ENCODE peak calls at places on chromosomes 5 and 9, in eight cellular contexts. Q is neural progenitor cell, B is fibroblast of the aortic adventitia, M is fibroblast of lung, S is AG04450, I is IMR-90, W is body of pancreas, D is Caco-2. G is an unnamed sample.

GRCh38 chr5:1512541-1513291 is 11.0 kb downstream of the LPCAT1 start:
- DNase-seq in Q (peak; percentile 6), B (no peak), M (no peak), S (no peak), I (no peak), W (peak; percentile 6), D (no peak), G (no peak)

GRCh38 chr9:102867488-102867887 is 127.6 kb upstream of the CYLC2 start:
- DNase-seq in Q (no peak), B (no peak), M (peak; percentile 89), S (no peak), I (no peak), W (no peak), D (peak; percentile 10), G (no peak)

GRCh38 chr5:33494476-33494875 is 53.7 kb downstream of the TARS1 start:
- DNase-seq in Q (no peak), B (no peak), M (no peak), S (no peak), I (no peak), W (no peak), D (no peak), G (no peak)

GRCh38 chr9:32644698-32645097 is 9.2 kb upstream of the TAF1L start:
- DNase-seq in Q (no peak), B (peak; percentile 97), M (peak; percentile 100), S (peak; percentile 23), I (peak; percentile 78), W (no peak), D (no peak), G (peak; percentile 6)

GRCh38 chr9:38374847-38375571 is 17.5 kb upstream of the ALDH1B1 start:
- DNase-seq in Q (no peak), B (no peak), M (no peak), S (no peak), I (no peak), W (no peak), D (no peak), G (no peak)

GRCh38 chr5:62093981-62094380 is 212.0 kb upstream of the KIF2A start:
- DNase-seq in Q (peak; percentile 15), B (peak; percentile 49), M (peak; percentile 67), S (no peak), I (peak; percentile 7), W (peak; percentile 56), D (peak; percentile 12), G (no peak)

GRCh38 chr5:111950660-111951059 is 193.7 kb upstream of the NREP start:
- DNase-seq in Q (no peak), B (peak; percentile 54), M (peak; percentile 53), S (no peak), I (peak; percentile 80), W (no peak), D (no peak), G (no peak)

GRCh38 chr5:171607863-171608262 is 177.8 kb upstream of the SMIM23 start:
- DNase-seq in Q (no peak), B (no peak), M (no peak), S (no peak), I (no peak), W (no peak), D (no peak), G (no peak)

GRCh38 chr5:134029156-134029555 is 24.4 kb upstream of the VDAC1 start:
- DNase-seq in Q (no peak), B (peak; percentile 93), M (peak; percentile 96), S (peak; percentile 81), I (peak; percentile 94), W (no peak), D (no peak), G (no peak)

GRCh38 chr5:56350595-56351170 is 117.6 kb upstream of the ANKRD55 start:
- DNase-seq in Q (no peak), B (peak; percentile 71), M (peak; percentile 90), S (peak; percentile 58), I (peak; percentile 96), W (peak; percentile 35), D (peak; percentile 87), G (peak; percentile 81)

GRCh38 chr9:93814561-93814960 is 140.6 kb downstream of the BARX1 start:
- DNase-seq in Q (peak; percentile 49), B (no peak), M (no peak), S (no peak), I (no peak), W (peak; percentile 7), D (no peak), G (no peak)

DNA sequence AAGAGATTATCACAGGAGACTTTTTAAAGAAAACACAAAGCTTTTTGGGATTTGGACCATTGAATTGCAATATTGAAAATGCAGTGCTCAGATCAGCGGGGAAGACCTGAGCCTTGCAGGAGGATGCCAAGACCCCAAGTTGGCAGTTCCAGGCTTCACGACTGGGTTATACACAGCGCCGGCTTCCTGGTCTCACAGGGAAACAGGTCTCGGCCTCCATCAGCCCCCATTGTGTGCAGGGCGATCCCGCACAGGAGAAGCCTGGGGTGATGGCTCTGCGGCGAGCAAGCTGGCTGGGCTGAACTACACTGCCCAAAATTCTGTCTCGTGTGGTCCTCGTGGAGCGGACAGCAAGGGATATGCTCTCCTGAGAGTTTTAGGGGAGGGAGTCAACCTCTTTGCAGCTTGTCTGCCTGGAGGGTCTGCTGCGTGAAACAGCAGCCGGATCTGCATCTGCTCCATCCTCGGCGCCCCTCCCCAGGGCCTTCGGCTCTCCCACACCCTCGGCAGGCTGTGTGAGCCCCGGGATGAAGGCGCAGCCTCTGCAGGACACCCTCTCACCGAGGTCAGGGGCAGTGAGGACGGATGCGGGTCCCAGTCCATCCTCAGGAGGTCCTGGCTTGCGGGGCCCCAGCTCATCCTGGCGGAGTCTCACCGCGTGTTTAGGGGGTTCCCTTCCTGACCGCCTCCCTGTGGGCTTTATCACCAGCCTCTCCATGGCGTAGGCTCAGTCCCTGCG is 60.6 kb downstream of the NSUN2 start:
- DNase-seq in Q (no peak), B (no peak), M (no peak), S (no peak), I (no peak), W (no peak), D (no peak), G (no peak)
- H3K4me3 ChIP-seq in Q (no peak overlapping the region), B (no peak overlapping the region), M (no peak overlapping the region), S (no peak overlapping the region), I (no peak overlapping the region), W (no peak overlapping the region), D (no peak overlapping the region), G (no peak overlapping the region)

GRCh38 chr5:159774476-159775031 is 141.7 kb upstream of the ADRA1B start:
- DNase-seq in Q (peak; percentile 59), B (no peak), M (no peak), S (no peak), I (no peak), W (no peak), D (no peak), G (no peak)

GRCh38 chr5:159772698-159773061 is 143.6 kb upstream of the ADRA1B start:
- DNase-seq in Q (no peak), B (no peak), M (no peak), S (no peak), I (no peak), W (no peak), D (no peak), G (no peak)

GRCh38 chr5:159777049-159777448 is 139.2 kb upstream of the ADRA1B start:
- DNase-seq in Q (no peak), B (peak; percentile 16), M (no peak), S (no peak), I (peak; percentile 12), W (no peak), D (no peak), G (no peak)

GRCh38 chr5:159775890-159776289 is 140.4 kb upstream of the ADRA1B start:
- DNase-seq in Q (no peak), B (no peak), M (peak; percentile 48), S (no peak), I (peak; percentile 10), W (no peak), D (no peak), G (no peak)

DNA sequence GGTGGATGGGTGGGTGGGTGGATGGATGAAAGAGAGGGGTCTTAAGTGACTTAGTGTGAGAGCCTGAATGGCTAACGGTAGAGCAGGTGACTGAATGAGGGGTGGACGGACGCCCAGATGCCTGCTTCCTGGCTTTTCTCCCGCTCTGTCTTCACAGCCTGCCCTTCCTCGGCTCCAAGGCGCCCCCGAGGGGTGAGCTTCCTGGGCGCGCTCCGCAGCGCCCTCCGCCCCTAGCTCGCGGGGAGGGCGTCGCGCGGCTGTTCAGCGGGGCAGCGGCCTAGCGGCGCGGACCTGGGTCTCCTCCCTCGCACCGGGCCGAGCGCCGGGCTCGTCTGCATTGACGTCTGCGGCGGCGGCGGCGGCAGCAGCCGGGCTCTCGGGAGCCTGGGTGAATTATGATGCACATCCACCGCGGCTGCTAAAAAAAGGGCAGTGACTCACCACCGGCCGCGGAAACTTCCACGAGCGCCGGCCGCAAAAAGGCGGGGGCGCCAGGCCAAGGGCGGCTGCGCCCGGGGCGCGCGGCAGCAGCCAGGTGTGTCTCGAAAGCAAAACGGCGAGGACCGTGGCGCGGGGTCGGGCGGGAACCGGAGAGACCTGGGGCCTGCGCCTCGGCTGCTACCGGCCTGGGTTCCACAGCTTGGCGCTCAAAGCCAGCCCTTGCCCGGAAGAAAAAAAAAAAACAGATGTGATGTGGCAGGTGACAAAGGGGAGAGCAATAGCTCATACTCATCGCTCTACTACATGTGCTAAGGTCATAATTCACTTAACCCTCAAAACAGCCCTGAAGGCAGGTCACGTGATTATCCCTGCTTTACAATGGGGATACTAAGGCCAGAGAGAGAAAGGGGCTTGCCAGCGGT is 143.0 kb upstream of the ADRA1B start:
- DNase-seq in Q (peak; percentile 83), B (peak; percentile 84), M (peak; percentile 93), S (peak; percentile 46), I (peak; percentile 90), W (peak; percentile 68), D (peak; percentile 48), G (no peak)
- TF ChIP-seq CTCF in Q (peak; percentile 50), B (no peak), M (no peak), S (no peak), I (peak; percentile 46), W (no peak), D (no peak), G (peak; percentile 19)

DNA sequence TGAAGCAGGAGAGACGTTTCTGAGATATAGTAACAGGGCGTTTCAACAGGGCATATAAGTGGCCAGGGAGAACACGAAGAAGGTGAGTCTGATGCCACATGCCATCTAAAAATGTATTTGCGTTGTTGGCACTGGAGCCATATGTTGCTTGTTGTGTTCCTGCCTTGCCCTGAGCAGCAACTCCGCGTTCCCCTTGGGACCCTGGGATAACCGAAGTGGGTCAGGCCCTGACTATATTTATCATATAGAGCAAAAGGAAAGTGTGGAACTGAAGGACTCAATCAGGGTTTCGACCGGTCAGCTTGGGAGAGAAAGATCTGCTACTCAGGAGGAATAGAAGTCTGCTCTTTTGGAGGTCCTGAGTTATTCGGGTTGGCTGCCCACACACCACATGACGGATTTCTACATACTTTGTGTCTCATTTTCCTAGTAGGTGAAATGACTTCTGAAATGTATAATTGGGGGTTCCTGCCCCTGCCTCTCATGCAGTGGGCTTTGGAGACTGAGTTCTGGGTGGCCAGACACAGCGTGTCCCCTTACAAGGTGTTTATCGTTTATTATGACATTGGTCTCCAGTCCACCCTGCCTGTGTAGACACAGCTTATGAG is 3.0 kb downstream of the STC2 start:
- DNase-seq in Q (no peak), B (no peak), M (no peak), S (no peak), I (no peak), W (no peak), D (no peak), G (no peak)
- H3K4me3 ChIP-seq in Q (no peak overlapping the region), B (peak overlapping the region; percentile 90), M (peak overlapping the region; percentile 73), S (peak overlapping the region; percentile 96), I (peak overlapping the region; percentile 89), W (no peak overlapping the region), D (no peak overlapping the region), G (peak overlapping the region; percentile 85)

DNA sequence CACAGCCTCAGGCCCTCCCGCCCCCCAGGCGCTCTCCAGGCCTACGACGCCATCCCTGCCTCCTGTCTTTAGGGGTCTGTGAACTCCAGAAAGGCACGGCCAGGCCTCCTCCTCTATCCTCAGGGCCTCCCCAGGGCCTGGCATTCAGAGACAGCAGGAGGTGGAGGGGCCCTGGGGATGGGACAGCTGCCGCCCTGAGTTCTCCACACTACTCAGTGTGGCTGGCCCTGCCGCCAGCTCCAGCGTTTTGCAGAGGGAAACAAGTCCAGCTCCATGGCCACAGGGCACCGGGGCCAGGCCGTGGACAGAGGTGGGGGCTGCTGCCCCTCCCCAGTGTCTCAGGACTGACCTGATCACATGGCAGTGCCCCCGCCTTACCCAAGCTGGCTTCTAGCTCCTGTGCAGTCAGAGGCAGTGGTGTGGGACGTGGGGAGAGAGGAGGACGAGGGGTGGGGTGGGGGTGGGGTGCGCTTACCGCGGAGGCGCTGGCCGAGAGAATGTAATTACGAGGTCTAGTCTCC is 16.3 kb downstream of the SH3GLB2 start:
- DNase-seq in Q (no peak), B (no peak), M (no peak), S (no peak), I (no peak), W (no peak), D (no peak), G (no peak)
- TF ChIP-seq CTCF in Q (no peak), B (no peak), M (no peak), S (no peak), I (no peak), W (no peak), D (no peak), G (no peak)